ENCODE peak calls at places on chromosomes 3 and 15, in five cellular contexts. One of them, this sample, is unnamed.

GRCh38 chr3:88795502-88795901 is 311.9 kb upstream of the EPHA3 start:
- DNase-seq in upper lobe of right lung: no peak
- DNase-seq in A549: no peak
- DNase-seq in mucosa of descending colon: no peak
- DNase-seq in ovary: no peak
- DNase-seq in this sample: no peak

GRCh38 chr3:67937498-67938118 is 283.2 kb upstream of the SUCLG2 start:
- DNase-seq in ovary: no peak
- DNase-seq in mucosa of descending colon: no peak
- DNase-seq in A549: no peak
- DNase-seq in upper lobe of right lung: no peak
- DNase-seq in this sample: no peak

GRCh38 chr15:50098576-50098975 is 20.5 kb downstream of the ATP8B4 start:
- DNase-seq in mucosa of descending colon: no peak
- DNase-seq in A549: no peak
- DNase-seq in ovary: no peak
- DNase-seq in upper lobe of right lung: no peak
- DNase-seq in this sample: no peak

GRCh38 chr3:69428657-69429255 is 42.9 kb upstream of the FRMD4B start:
- DNase-seq in ovary: no peak
- DNase-seq in upper lobe of right lung: no peak
- DNase-seq in A549: no peak
- DNase-seq in mucosa of descending colon: no peak
- DNase-seq in this sample: no peak

GRCh38 chr3:13853978-13854296 is 25.9 kb downstream of the WNT7A start:
- DNase-seq in mucosa of descending colon: no peak
- DNase-seq in ovary: no peak
- DNase-seq in A549: no peak
- DNase-seq in upper lobe of right lung: no peak
- DNase-seq in this sample: no peak

GRCh38 chr3:122331886-122332285 is 6.8 kb downstream of the CSTA start:
- DNase-seq in ovary: no peak
- DNase-seq in mucosa of descending colon: no peak
- DNase-seq in upper lobe of right lung: no peak
- DNase-seq in A549: no peak
- DNase-seq in this sample: no peak

GRCh38 chr3:101928890-101929289 is 79.6 kb downstream of the NFKBIZ start:
- DNase-seq in ovary: no peak
- DNase-seq in mucosa of descending colon: no peak
- DNase-seq in upper lobe of right lung: no peak
- DNase-seq in A549: peak
- DNase-seq in this sample: no peak

GRCh38 chr3:108124337-108125150 is 33.7 kb upstream of the CD47 start:
- DNase-seq in upper lobe of right lung: no peak
- DNase-seq in A549: no peak
- DNase-seq in mucosa of descending colon: no peak
- DNase-seq in ovary: no peak
- DNase-seq in this sample: peak

GRCh38 chr3:9156604-9157003 is 92.8 kb downstream of the SRGAP3 start:
- DNase-seq in ovary: no peak
- DNase-seq in A549: no peak
- DNase-seq in mucosa of descending colon: no peak
- DNase-seq in upper lobe of right lung: no peak
- DNase-seq in this sample: no peak

GRCh38 chr3:46406786-46407611 is at the start of the genes CCR5AS and CCRL2:
- DNase-seq in ovary: peak
- DNase-seq in mucosa of descending colon: peak
- DNase-seq in upper lobe of right lung: peak
- DNase-seq in A549: no peak
- DNase-seq in this sample: peak

GRCh38 chr15:69145149-69145693 is 15.2 kb upstream of the GLCE start:
- DNase-seq in ovary: no peak
- DNase-seq in A549: no peak
- DNase-seq in mucosa of descending colon: no peak
- DNase-seq in upper lobe of right lung: no peak
- DNase-seq in this sample: no peak

DNA sequence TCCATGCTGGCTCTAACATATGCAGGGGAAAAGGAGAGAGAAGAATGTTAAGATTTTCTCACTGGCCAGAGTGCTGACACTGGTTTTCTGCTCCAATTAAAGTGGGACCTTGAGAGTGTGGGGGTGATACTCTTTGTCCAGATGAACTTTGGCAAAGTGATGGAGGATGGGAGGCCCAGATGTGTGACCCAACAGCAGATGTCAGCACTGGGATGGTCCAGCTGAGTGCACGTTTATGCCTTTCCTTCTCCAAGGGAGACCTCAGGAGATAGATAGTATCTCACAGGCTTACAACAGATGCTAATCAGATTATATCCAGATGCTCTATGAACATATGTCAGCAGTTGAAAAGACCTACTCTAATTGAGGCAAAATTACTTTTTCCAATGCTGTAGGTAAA is 50.1 kb upstream of the PSMD6 start:
- DNase-seq in A549: peak
- DNase-seq in upper lobe of right lung: no peak
- DNase-seq in mucosa of descending colon: no peak
- DNase-seq in ovary: no peak
- DNase-seq in this sample: no peak
- TF ChIP-seq CTCF in A549: no peak
- TF ChIP-seq CTCF in upper lobe of right lung: no peak
- TF ChIP-seq CTCF in mucosa of descending colon: no peak
- TF ChIP-seq CTCF in ovary: no peak
- TF ChIP-seq CTCF in this sample: no peak

GRCh38 chr15:99123706-99124451 is 19.0 kb downstream of the SYNM start:
- DNase-seq in upper lobe of right lung: peak
- DNase-seq in ovary: peak
- DNase-seq in mucosa of descending colon: peak
- DNase-seq in A549: peak
- DNase-seq in this sample: peak
- H3K4me3 ChIP-seq in upper lobe of right lung: peak
- H3K4me3 ChIP-seq in ovary: peak
- H3K4me3 ChIP-seq in mucosa of descending colon: no peak
- H3K4me3 ChIP-seq in A549: peak
- H3K4me3 ChIP-seq in this sample: peak

DNA sequence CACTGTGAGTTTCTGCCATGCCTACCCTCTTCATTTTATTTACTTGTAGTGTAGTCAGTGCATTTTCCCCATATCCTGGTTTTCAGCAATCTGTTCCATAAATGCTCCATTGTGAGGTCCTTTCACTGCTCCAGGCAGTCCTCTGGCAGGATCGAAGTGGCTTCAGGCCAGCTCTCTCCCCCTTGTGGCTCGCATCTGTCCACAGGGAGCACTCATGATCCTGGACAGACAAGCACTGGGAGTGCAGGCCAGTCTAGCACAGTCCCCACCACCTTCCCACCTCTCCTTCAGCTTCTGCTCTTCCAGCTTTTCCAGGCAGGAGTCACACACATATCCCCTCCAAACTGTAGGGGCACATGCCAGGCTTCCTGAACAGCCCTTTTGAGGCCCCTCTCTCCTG is 173.6 kb downstream of the PPM1L start:
- DNase-seq in mucosa of descending colon: peak
- DNase-seq in upper lobe of right lung: no peak
- DNase-seq in ovary: no peak
- DNase-seq in A549: peak
- DNase-seq in this sample: no peak
- TF ChIP-seq CTCF in mucosa of descending colon: no peak
- TF ChIP-seq CTCF in upper lobe of right lung: peak
- TF ChIP-seq CTCF in ovary: no peak
- TF ChIP-seq CTCF in A549: no peak
- TF ChIP-seq CTCF in this sample: no peak

GRCh38 chr3:180433172-180433571 is 168.8 kb upstream of the TTC14 start:
- DNase-seq in A549: no peak
- DNase-seq in upper lobe of right lung: no peak
- DNase-seq in ovary: no peak
- DNase-seq in mucosa of descending colon: no peak
- DNase-seq in this sample: no peak

GRCh38 chr3:180430896-180431295 is 171.1 kb upstream of the TTC14 start:
- DNase-seq in ovary: no peak
- DNase-seq in upper lobe of right lung: no peak
- DNase-seq in A549: no peak
- DNase-seq in mucosa of descending colon: no peak
- DNase-seq in this sample: no peak
- H3K4me3 ChIP-seq in ovary: no peak
- H3K4me3 ChIP-seq in upper lobe of right lung: no peak
- H3K4me3 ChIP-seq in A549: no peak
- H3K4me3 ChIP-seq in mucosa of descending colon: no peak
- H3K4me3 ChIP-seq in this sample: no peak

GRCh38 chr15:89399390-89400120 is 64.9 kb upstream of the POLG start:
- DNase-seq in ovary: no peak
- DNase-seq in upper lobe of right lung: no peak
- DNase-seq in A549: peak
- DNase-seq in mucosa of descending colon: no peak
- DNase-seq in this sample: no peak
- TF ChIP-seq CTCF in ovary: no peak
- TF ChIP-seq CTCF in upper lobe of right lung: peak
- TF ChIP-seq CTCF in A549: peak
- TF ChIP-seq CTCF in mucosa of descending colon: no peak
- TF ChIP-seq CTCF in this sample: peak

GRCh38 chr3:32175607-32176197 is 62.8 kb upstream of the CMTM8 start:
- DNase-seq in ovary: no peak
- DNase-seq in upper lobe of right lung: no peak
- DNase-seq in A549: peak
- DNase-seq in mucosa of descending colon: no peak
- DNase-seq in this sample: peak

GRCh38 chr3:32181370-32181769 is 57.1 kb upstream of the CMTM8 start:
- DNase-seq in A549: no peak
- DNase-seq in upper lobe of right lung: no peak
- DNase-seq in ovary: no peak
- DNase-seq in mucosa of descending colon: no peak
- DNase-seq in this sample: no peak

GRCh38 chr3:32176989-32177701 is 61.3 kb upstream of the CMTM8 start:
- DNase-seq in A549: peak
- DNase-seq in ovary: no peak
- DNase-seq in upper lobe of right lung: no peak
- DNase-seq in mucosa of descending colon: no peak
- DNase-seq in this sample: peak

GRCh38 chr3:32180151-32180850 is 58.2 kb upstream of the CMTM8 start:
- DNase-seq in upper lobe of right lung: no peak
- DNase-seq in mucosa of descending colon: no peak
- DNase-seq in A549: no peak
- DNase-seq in ovary: no peak
- DNase-seq in this sample: no peak

GRCh38 chr3:32177702-32178198 is 60.7 kb upstream of the CMTM8 start:
- DNase-seq in mucosa of descending colon: no peak
- DNase-seq in A549: peak
- DNase-seq in ovary: no peak
- DNase-seq in upper lobe of right lung: no peak
- DNase-seq in this sample: peak
- H3K4me3 ChIP-seq in mucosa of descending colon: no peak
- H3K4me3 ChIP-seq in A549: no peak
- H3K4me3 ChIP-seq in ovary: no peak
- H3K4me3 ChIP-seq in upper lobe of right lung: no peak
- H3K4me3 ChIP-seq in this sample: no peak

GRCh38 chr3:184759666-184760200 is 47.9 kb upstream of the MAGEF1 start:
- DNase-seq in mucosa of descending colon: no peak
- DNase-seq in A549: no peak
- DNase-seq in ovary: no peak
- DNase-seq in upper lobe of right lung: no peak
- DNase-seq in this sample: no peak

GRCh38 chr3:184761976-184762375 is 50.0 kb upstream of the VPS8 start:
- DNase-seq in upper lobe of right lung: no peak
- DNase-seq in mucosa of descending colon: no peak
- DNase-seq in ovary: no peak
- DNase-seq in A549: no peak
- DNase-seq in this sample: no peak

GRCh38 chr3:184760337-184761119 is 48.7 kb upstream of the MAGEF1 start:
- DNase-seq in A549: no peak
- DNase-seq in mucosa of descending colon: no peak
- DNase-seq in upper lobe of right lung: no peak
- DNase-seq in ovary: no peak
- DNase-seq in this sample: no peak

GRCh38 chr3:184764176-184764575 is 47.8 kb upstream of the VPS8 start:
- DNase-seq in mucosa of descending colon: no peak
- DNase-seq in upper lobe of right lung: no peak
- DNase-seq in ovary: no peak
- DNase-seq in A549: no peak
- DNase-seq in this sample: no peak

DNA sequence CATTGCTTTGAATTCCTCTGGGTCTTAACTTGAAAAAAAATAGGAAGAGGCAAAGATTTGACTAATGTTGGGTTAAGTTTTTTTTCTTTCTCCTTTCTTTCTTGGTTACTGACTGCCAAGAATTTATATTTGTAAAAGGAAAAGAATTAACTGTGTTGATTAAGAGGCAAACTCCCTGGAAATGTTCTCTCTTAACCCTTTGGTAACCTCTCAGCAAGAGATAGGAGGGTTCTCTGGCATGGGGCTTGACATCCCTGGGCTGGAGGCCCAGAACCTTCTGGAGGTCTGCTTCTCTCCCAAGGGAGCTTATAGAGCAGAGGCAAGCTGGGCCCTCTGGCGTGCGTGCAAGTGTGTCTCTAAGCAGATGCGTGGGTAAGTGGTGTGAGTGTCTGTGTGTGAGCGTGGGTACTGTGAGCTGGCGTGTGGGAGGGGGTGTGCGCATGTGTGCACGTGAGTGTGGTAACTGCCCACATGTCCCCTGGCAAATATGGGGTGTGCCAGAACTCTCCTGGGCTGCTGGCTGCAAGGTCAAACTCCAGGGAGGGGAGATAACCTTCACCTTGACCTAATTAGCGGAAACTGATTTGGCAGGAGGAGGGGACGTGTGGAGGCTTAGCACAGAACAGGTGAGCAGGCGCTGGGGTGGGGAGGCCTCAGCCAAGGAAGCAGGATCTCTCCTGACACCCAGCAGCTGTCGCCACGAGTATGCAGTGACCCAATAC is 49.4 kb upstream of the MAGEF1 start:
- DNase-seq in ovary: peak
- DNase-seq in mucosa of descending colon: no peak
- DNase-seq in upper lobe of right lung: no peak
- DNase-seq in A549: no peak
- DNase-seq in this sample: no peak
- TF ChIP-seq CTCF in ovary: no peak
- TF ChIP-seq CTCF in mucosa of descending colon: no peak
- TF ChIP-seq CTCF in upper lobe of right lung: no peak
- TF ChIP-seq CTCF in A549: no peak
- TF ChIP-seq CTCF in this sample: no peak

GRCh38 chr15:74789171-74789627 is 7.3 kb downstream of the CSK start:
- DNase-seq in ovary: no peak
- DNase-seq in upper lobe of right lung: peak
- DNase-seq in A549: no peak
- DNase-seq in mucosa of descending colon: peak
- DNase-seq in this sample: peak

GRCh38 chr15:74788716-74789151 is 6.9 kb downstream of the CSK start:
- DNase-seq in upper lobe of right lung: no peak
- DNase-seq in A549: no peak
- DNase-seq in mucosa of descending colon: peak
- DNase-seq in ovary: no peak
- DNase-seq in this sample: peak

GRCh38 chr15:74790080-74790916 is 8.4 kb downstream of the CSK start:
- DNase-seq in upper lobe of right lung: peak
- DNase-seq in ovary: peak
- DNase-seq in mucosa of descending colon: peak
- DNase-seq in A549: no peak
- DNase-seq in this sample: peak

GRCh38 chr15:74791007-74791406 is 9.1 kb downstream of the CSK start:
- DNase-seq in mucosa of descending colon: no peak
- DNase-seq in ovary: no peak
- DNase-seq in upper lobe of right lung: no peak
- DNase-seq in A549: no peak
- DNase-seq in this sample: no peak

GRCh38 chr15:74789741-74790079 is 7.8 kb downstream of the CSK start:
- DNase-seq in A549: no peak
- DNase-seq in upper lobe of right lung: no peak
- DNase-seq in mucosa of descending colon: no peak
- DNase-seq in ovary: no peak
- DNase-seq in this sample: no peak
- H3K4me3 ChIP-seq in A549: no peak
- H3K4me3 ChIP-seq in upper lobe of right lung: peak
- H3K4me3 ChIP-seq in mucosa of descending colon: no peak
- H3K4me3 ChIP-seq in ovary: no peak
- H3K4me3 ChIP-seq in this sample: peak